ENCODE peak calls at places on chromosomes 5 and 9, in eight cellular contexts. One of them, this sample, is unnamed.

GRCh38 chr9:114372971-114373591 is 14.7 kb downstream of the AKNA start:
- DNase-seq in activated CD4-positive, alpha-beta T cell treated with anti-CD3 and anti-CD28 coated beads, Interleukin-2, amount 50 U/mL, for 24 hours: peak
- DNase-seq in psoas muscle: peak
- DNase-seq in fibroblast of lung: no peak
- DNase-seq in activated T-cell treated with anti-CD3 and anti-CD28 coated beads for 1 hour: peak
- DNase-seq in IMR-90: no peak
- DNase-seq in NCI-H774: no peak
- DNase-seq in dorsolateral prefrontal cortex: peak
- DNase-seq in this sample: no peak

GRCh38 chr5:132763369-132764036 is 13.5 kb downstream of the SEPTIN8 start:
- DNase-seq in NCI-H774: no peak
- DNase-seq in IMR-90: no peak
- DNase-seq in fibroblast of lung: no peak
- DNase-seq in activated T-cell treated with anti-CD3 and anti-CD28 coated beads for 1 hour: no peak
- DNase-seq in psoas muscle: no peak
- DNase-seq in dorsolateral prefrontal cortex: no peak
- DNase-seq in activated CD4-positive, alpha-beta T cell treated with anti-CD3 and anti-CD28 coated beads, Interleukin-2, amount 50 U/mL, for 24 hours: no peak
- DNase-seq in this sample: no peak

GRCh38 chr5:142979636-142980035 is 209.5 kb downstream of the ARHGAP26 start:
- DNase-seq in activated T-cell treated with anti-CD3 and anti-CD28 coated beads for 1 hour: no peak
- DNase-seq in dorsolateral prefrontal cortex: no peak
- DNase-seq in activated CD4-positive, alpha-beta T cell treated with anti-CD3 and anti-CD28 coated beads, Interleukin-2, amount 50 U/mL, for 24 hours: no peak
- DNase-seq in fibroblast of lung: peak
- DNase-seq in IMR-90: no peak
- DNase-seq in NCI-H774: no peak
- DNase-seq in psoas muscle: no peak
- DNase-seq in this sample: no peak

GRCh38 chr5:130871346-130872086 is 293.5 kb downstream of the HINT1 start:
- DNase-seq in activated T-cell treated with anti-CD3 and anti-CD28 coated beads for 1 hour: peak
- DNase-seq in psoas muscle: peak
- DNase-seq in IMR-90: peak
- DNase-seq in NCI-H774: no peak
- DNase-seq in activated CD4-positive, alpha-beta T cell treated with anti-CD3 and anti-CD28 coated beads, Interleukin-2, amount 50 U/mL, for 24 hours: peak
- DNase-seq in fibroblast of lung: peak
- DNase-seq in dorsolateral prefrontal cortex: no peak
- DNase-seq in this sample: no peak

GRCh38 chr5:128274441-128274840 is 190.9 kb downstream of the SLC12A2 start:
- DNase-seq in dorsolateral prefrontal cortex: no peak
- DNase-seq in fibroblast of lung: no peak
- DNase-seq in activated T-cell treated with anti-CD3 and anti-CD28 coated beads for 1 hour: no peak
- DNase-seq in activated CD4-positive, alpha-beta T cell treated with anti-CD3 and anti-CD28 coated beads, Interleukin-2, amount 50 U/mL, for 24 hours: no peak
- DNase-seq in NCI-H774: no peak
- DNase-seq in IMR-90: no peak
- DNase-seq in psoas muscle: no peak
- DNase-seq in this sample: no peak

GRCh38 chr5:32642276-32643002 is 57.1 kb downstream of the SUB1 start:
- DNase-seq in activated T-cell treated with anti-CD3 and anti-CD28 coated beads for 1 hour: no peak
- DNase-seq in dorsolateral prefrontal cortex: no peak
- DNase-seq in NCI-H774: no peak
- DNase-seq in psoas muscle: no peak
- DNase-seq in fibroblast of lung: peak
- DNase-seq in activated CD4-positive, alpha-beta T cell treated with anti-CD3 and anti-CD28 coated beads, Interleukin-2, amount 50 U/mL, for 24 hours: no peak
- DNase-seq in IMR-90: peak
- DNase-seq in this sample: no peak

GRCh38 chr9:97982719-97983523 is at the start of gene ANP32B:
- DNase-seq in IMR-90: peak
- DNase-seq in dorsolateral prefrontal cortex: peak
- DNase-seq in activated T-cell treated with anti-CD3 and anti-CD28 coated beads for 1 hour: peak
- DNase-seq in activated CD4-positive, alpha-beta T cell treated with anti-CD3 and anti-CD28 coated beads, Interleukin-2, amount 50 U/mL, for 24 hours: peak
- DNase-seq in psoas muscle: peak
- DNase-seq in NCI-H774: peak
- DNase-seq in fibroblast of lung: peak
- DNase-seq in this sample: peak

GRCh38 chr9:126057869-126058467 is 268.7 kb upstream of the MVB12B start:
- DNase-seq in psoas muscle: no peak
- DNase-seq in NCI-H774: no peak
- DNase-seq in dorsolateral prefrontal cortex: no peak
- DNase-seq in activated T-cell treated with anti-CD3 and anti-CD28 coated beads for 1 hour: no peak
- DNase-seq in IMR-90: no peak
- DNase-seq in fibroblast of lung: no peak
- DNase-seq in activated CD4-positive, alpha-beta T cell treated with anti-CD3 and anti-CD28 coated beads, Interleukin-2, amount 50 U/mL, for 24 hours: no peak
- DNase-seq in this sample: no peak

GRCh38 chr5:124797665-124798087 is 51.2 kb upstream of the ZNF608 start:
- DNase-seq in NCI-H774: no peak
- DNase-seq in activated T-cell treated with anti-CD3 and anti-CD28 coated beads for 1 hour: no peak
- DNase-seq in activated CD4-positive, alpha-beta T cell treated with anti-CD3 and anti-CD28 coated beads, Interleukin-2, amount 50 U/mL, for 24 hours: no peak
- DNase-seq in IMR-90: no peak
- DNase-seq in fibroblast of lung: no peak
- DNase-seq in psoas muscle: no peak
- DNase-seq in dorsolateral prefrontal cortex: no peak
- DNase-seq in this sample: no peak

GRCh38 chr5:135356522-135357318 is 42.3 kb downstream of the MACROH2A1 start:
- DNase-seq in activated T-cell treated with anti-CD3 and anti-CD28 coated beads for 1 hour: no peak
- DNase-seq in fibroblast of lung: peak
- DNase-seq in NCI-H774: no peak
- DNase-seq in IMR-90: peak
- DNase-seq in psoas muscle: peak
- DNase-seq in activated CD4-positive, alpha-beta T cell treated with anti-CD3 and anti-CD28 coated beads, Interleukin-2, amount 50 U/mL, for 24 hours: no peak
- DNase-seq in dorsolateral prefrontal cortex: no peak
- DNase-seq in this sample: peak

GRCh38 chr9:36934478-36935065 is 99.5 kb downstream of the PAX5 start:
- DNase-seq in activated CD4-positive, alpha-beta T cell treated with anti-CD3 and anti-CD28 coated beads, Interleukin-2, amount 50 U/mL, for 24 hours: no peak
- DNase-seq in activated T-cell treated with anti-CD3 and anti-CD28 coated beads for 1 hour: no peak
- DNase-seq in IMR-90: no peak
- DNase-seq in psoas muscle: no peak
- DNase-seq in dorsolateral prefrontal cortex: no peak
- DNase-seq in NCI-H774: no peak
- DNase-seq in fibroblast of lung: no peak
- DNase-seq in this sample: no peak

GRCh38 chr9:127280880-127281660 is 16.5 kb downstream of the GARNL3 start:
- DNase-seq in fibroblast of lung: no peak
- DNase-seq in psoas muscle: no peak
- DNase-seq in activated CD4-positive, alpha-beta T cell treated with anti-CD3 and anti-CD28 coated beads, Interleukin-2, amount 50 U/mL, for 24 hours: no peak
- DNase-seq in NCI-H774: no peak
- DNase-seq in IMR-90: no peak
- DNase-seq in dorsolateral prefrontal cortex: no peak
- DNase-seq in activated T-cell treated with anti-CD3 and anti-CD28 coated beads for 1 hour: no peak
- DNase-seq in this sample: no peak

GRCh38 chr5:41345295-41345694 is 132.0 kb upstream of the C6 start:
- DNase-seq in fibroblast of lung: peak
- DNase-seq in activated T-cell treated with anti-CD3 and anti-CD28 coated beads for 1 hour: no peak
- DNase-seq in activated CD4-positive, alpha-beta T cell treated with anti-CD3 and anti-CD28 coated beads, Interleukin-2, amount 50 U/mL, for 24 hours: no peak
- DNase-seq in IMR-90: no peak
- DNase-seq in dorsolateral prefrontal cortex: no peak
- DNase-seq in psoas muscle: no peak
- DNase-seq in NCI-H774: no peak
- DNase-seq in this sample: no peak

GRCh38 chr5:115888027-115888426 is 46.3 kb downstream of the AP3S1 start:
- DNase-seq in fibroblast of lung: peak
- DNase-seq in dorsolateral prefrontal cortex: no peak
- DNase-seq in psoas muscle: no peak
- DNase-seq in NCI-H774: no peak
- DNase-seq in activated CD4-positive, alpha-beta T cell treated with anti-CD3 and anti-CD28 coated beads, Interleukin-2, amount 50 U/mL, for 24 hours: no peak
- DNase-seq in activated T-cell treated with anti-CD3 and anti-CD28 coated beads for 1 hour: no peak
- DNase-seq in IMR-90: peak
- DNase-seq in this sample: no peak

GRCh38 chr9:90420714-90421513 is 221.7 kb downstream of the DIRAS2 start:
- DNase-seq in psoas muscle: no peak
- DNase-seq in fibroblast of lung: peak
- DNase-seq in activated CD4-positive, alpha-beta T cell treated with anti-CD3 and anti-CD28 coated beads, Interleukin-2, amount 50 U/mL, for 24 hours: no peak
- DNase-seq in IMR-90: no peak
- DNase-seq in activated T-cell treated with anti-CD3 and anti-CD28 coated beads for 1 hour: no peak
- DNase-seq in NCI-H774: peak
- DNase-seq in dorsolateral prefrontal cortex: no peak
- DNase-seq in this sample: peak

GRCh38 chr9:138025417-138025816 is 147.8 kb downstream of the CACNA1B start:
- DNase-seq in dorsolateral prefrontal cortex: no peak
- DNase-seq in fibroblast of lung: no peak
- DNase-seq in NCI-H774: no peak
- DNase-seq in psoas muscle: no peak
- DNase-seq in IMR-90: no peak
- DNase-seq in activated CD4-positive, alpha-beta T cell treated with anti-CD3 and anti-CD28 coated beads, Interleukin-2, amount 50 U/mL, for 24 hours: no peak
- DNase-seq in activated T-cell treated with anti-CD3 and anti-CD28 coated beads for 1 hour: no peak
- DNase-seq in this sample: no peak

GRCh38 chr9:80874276-80874675 is 815.1 kb downstream of the TLE1 start:
- DNase-seq in activated T-cell treated with anti-CD3 and anti-CD28 coated beads for 1 hour: no peak
- DNase-seq in psoas muscle: no peak
- DNase-seq in activated CD4-positive, alpha-beta T cell treated with anti-CD3 and anti-CD28 coated beads, Interleukin-2, amount 50 U/mL, for 24 hours: no peak
- DNase-seq in fibroblast of lung: peak
- DNase-seq in dorsolateral prefrontal cortex: no peak
- DNase-seq in NCI-H774: no peak
- DNase-seq in IMR-90: peak
- DNase-seq in this sample: no peak

This sample was measured in cerebellum.